ENCODE peak calls at places on chromosomes 5 and 9, in five cellular contexts. S is coronary artery; W is body of pancreas; Q is vagina; H is CD8-positive, alpha-beta T cell. O is an unnamed sample.

GRCh38 chr9:4933177-4933576 is 51.9 kb upstream of the JAK2 start:
- DNase-seq in S (no peak), W (no peak), Q (no peak), H (no peak), O (no peak)

GRCh38 chr5:157464518-157465171 is 4.6 kb downstream of the NIPAL4 start:
- DNase-seq in S (no peak), W (no peak), Q (no peak), H (no peak), O (no peak)

GRCh38 chr9:113462781-113463286 is 693 bp upstream of the RGS3 start:
- DNase-seq in S (peak; percentile 54), W (no peak), Q (no peak), H (no peak), O (no peak)

GRCh38 chr9:99860266-99860665 is 38.6 kb downstream of the NR4A3 start:
- DNase-seq in S (no peak), W (no peak), Q (no peak), H (no peak), O (no peak)

GRCh38 chr5:103340717-103341397 is 82.3 kb downstream of the MACIR start:
- DNase-seq in S (no peak), W (no peak), Q (no peak), H (no peak), O (no peak)

GRCh38 chr5:169442354-169443248 is 141.0 kb upstream of the SPDL1 start:
- DNase-seq in S (no peak), W (no peak), Q (no peak), H (no peak), O (no peak)

GRCh38 chr5:38582662-38583061 is 26.2 kb upstream of the LIFR start:
- DNase-seq in S (no peak), W (no peak), Q (no peak), H (no peak), O (no peak)

GRCh38 chr5:91190333-91190680 is 192.8 kb downstream of the ARRDC3 start:
- DNase-seq in S (no peak), W (no peak), Q (no peak), H (no peak), O (no peak)

GRCh38 chr9:82923410-82924242 is 139.3 kb downstream of the RASEF start:
- DNase-seq in S (no peak), W (no peak), Q (no peak), H (no peak), O (no peak)

GRCh38 chr5:113749334-113749733 is 235.8 kb downstream of the YTHDC2 start:
- DNase-seq in S (no peak), W (no peak), Q (no peak), H (no peak), O (no peak)

GRCh38 chr5:178551059-178551458 is 39.1 kb downstream of the COL23A1 start:
- DNase-seq in S (no peak), W (no peak), Q (no peak), H (no peak), O (peak; percentile 3)

GRCh38 chr5:89546658-89547057 is 663.7 kb upstream of the MEF2C start:
- DNase-seq in S (no peak), W (no peak), Q (no peak), H (no peak), O (no peak)

GRCh38 chr5:56950626-56951130 is 1.2 kb downstream of the MIER3 start:
- DNase-seq in S (peak; percentile 80), W (peak; percentile 58), Q (no peak), H (peak; percentile 4), O (peak; percentile 40)

GRCh38 chr5:136062563-136063274 is 33.9 kb downstream of the TGFBI start:
- DNase-seq in S (peak; percentile 53), W (peak; percentile 30), Q (peak; percentile 58), H (no peak), O (no peak)

DNA sequence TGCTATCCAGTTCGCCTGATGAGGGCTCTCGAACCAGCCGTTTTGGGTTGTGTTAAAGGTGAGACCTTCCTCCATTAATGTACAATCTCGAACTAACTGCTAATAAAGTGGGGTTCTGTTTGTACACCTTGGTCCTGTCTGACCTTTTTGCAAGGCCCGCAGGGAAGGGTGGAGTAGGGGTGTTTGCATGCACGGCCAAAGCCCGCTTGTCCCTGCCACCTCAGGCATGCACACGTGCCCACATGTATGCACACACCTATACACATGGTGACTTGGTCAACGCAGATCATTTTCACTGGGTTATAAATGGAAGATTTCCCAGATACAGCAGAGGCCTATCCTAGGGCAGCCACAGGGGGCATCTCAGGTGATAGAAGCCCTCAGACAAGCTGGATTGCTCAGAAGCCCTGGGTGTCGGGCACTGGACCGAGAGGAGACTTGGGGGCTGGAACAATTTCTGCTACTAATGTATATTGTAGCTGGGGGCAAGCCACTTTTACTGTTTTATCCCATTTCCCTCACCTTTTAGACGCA is 50.2 kb downstream of the NDST1 start:
- DNase-seq in S (no peak), W (no peak), Q (no peak), H (no peak), O (no peak)
- H3K4me3 ChIP-seq in S (no peak overlapping the region), W (no peak overlapping the region), Q (no peak overlapping the region), H (no peak overlapping the region), O (no peak overlapping the region)

GRCh38 chr5:133994297-133994989 is 10.3 kb downstream of the VDAC1 start:
- DNase-seq in S (no peak), W (no peak), Q (no peak), H (no peak), O (no peak)
- H3K27ac ChIP-seq in S (no peak overlapping the region), W (no peak overlapping the region), Q (no peak overlapping the region), H (no peak overlapping the region), O (no peak overlapping the region)

GRCh38 chr5:7395432-7396168 is at the start of gene ADCY2:
- DNase-seq in S (no peak), W (no peak), Q (no peak), H (no peak), O (no peak)
- H3K4me3 ChIP-seq in S (peak within 1 kb of the TSS; percentile 80), W (no peak within 1 kb of the TSS), Q (peak within 1 kb of the TSS; percentile 68), H (no peak within 1 kb of the TSS), O (no peak within 1 kb of the TSS)

GRCh38 chr9:132630116-132630515 is 39.7 kb downstream of the DDX31 start:
- DNase-seq in S (no peak), W (no peak), Q (no peak), H (no peak), O (no peak)
- H3K27ac ChIP-seq in S (no peak overlapping the region), W (no peak overlapping the region), Q (no peak overlapping the region), H (no peak overlapping the region), O (no peak overlapping the region)

GRCh38 chr9:95504053-95504963 is 12.5 kb downstream of the PTCH1 start:
- DNase-seq in S (no peak), W (peak; percentile 47), Q (no peak), H (no peak), O (no peak)
- H3K4me3 ChIP-seq in S (peak overlapping the region; percentile 41), W (no peak overlapping the region), Q (no peak overlapping the region), H (no peak overlapping the region), O (no peak overlapping the region)

DNA sequence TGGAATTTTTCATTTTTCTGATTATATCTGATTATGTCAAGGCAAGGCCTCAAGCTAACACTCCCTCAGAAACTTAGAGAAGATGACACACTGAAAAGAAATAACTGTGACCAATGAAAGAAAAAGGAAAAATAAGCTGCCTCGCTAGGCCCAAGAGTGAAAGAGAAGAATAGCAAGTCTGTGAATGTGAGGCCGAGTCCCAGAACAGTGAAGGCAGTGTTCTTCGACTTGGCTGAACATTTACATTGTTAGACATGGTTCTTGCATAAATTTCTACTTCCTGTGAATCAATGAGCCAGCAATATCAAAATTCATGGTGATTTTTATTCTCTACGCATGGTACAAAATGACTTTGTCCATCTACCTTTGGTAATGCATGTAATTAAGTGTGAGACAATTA is at the start of gene ATP10B:
- DNase-seq in S (no peak), W (no peak), Q (no peak), H (no peak), O (no peak)
- H3K27ac ChIP-seq in S (no peak within 1 kb of the TSS), W (no peak within 1 kb of the TSS), Q (no peak within 1 kb of the TSS), H (no peak within 1 kb of the TSS), O (no peak within 1 kb of the TSS)

GRCh38 chr5:137837741-137838389 is 29.8 kb upstream of the MYOT start:
- DNase-seq in S (no peak), W (no peak), Q (no peak), H (no peak), O (no peak)
- H3K4me3 ChIP-seq in S (no peak overlapping the region), W (no peak overlapping the region), Q (no peak overlapping the region), H (no peak overlapping the region), O (no peak overlapping the region)